ENCODE peak calls at places on chromosomes 6 and 20, in ten cellular contexts. W, M, J, P, I, K, G, T, C and V are unnamed samples.
A peak's percentile ranks its signal among the peaks of the same experiment; 100 is the strongest.

GRCh38 chr6:18293192-18293904 is 29.0 kb upstream of the DEK start:
- DNase-seq in W (no peak), M (no peak), J (no peak), P (no peak), I (no peak), K (no peak), G (peak; percentile 42), T (no peak), C (no peak), V (peak; percentile 37)

GRCh38 chr6:37668251-37668650 is 29.4 kb downstream of the MDGA1 start:
- DNase-seq in W (no peak), M (no peak), J (no peak), P (no peak), I (no peak), K (no peak), G (no peak), T (no peak), C (no peak), V (peak; percentile 25)

GRCh38 chr20:24544371-24544770 is 74.9 kb downstream of the SYNDIG1 start:
- DNase-seq in W (no peak), M (no peak), J (no peak), P (no peak), I (no peak), K (no peak), G (no peak), T (no peak), C (no peak), V (no peak)

GRCh38 chr20:21505810-21506530 is 7.9 kb downstream of the NKX2-2 start:
- DNase-seq in W (no peak), M (no peak), J (peak; percentile 13), P (peak; percentile 69), I (no peak), K (no peak), G (no peak), T (peak; percentile 6), C (no peak), V (peak; percentile 80)

GRCh38 chr6:5681480-5681879 is 325.2 kb downstream of the NRN1 start:
- DNase-seq in W (no peak), M (no peak), J (no peak), P (no peak), I (no peak), K (no peak), G (no peak), T (no peak), C (no peak), V (no peak)

GRCh38 chr6:41756354-41756753 is 9.2 kb upstream of the PGC start:
- DNase-seq in W (no peak), M (no peak), J (no peak), P (no peak), I (no peak), K (no peak), G (no peak), T (no peak), C (no peak), V (no peak)

GRCh38 chr6:66605971-66606370 is 898.9 kb upstream of the EYS start:
- DNase-seq in W (no peak), M (no peak), J (no peak), P (no peak), I (no peak), K (no peak), G (peak; percentile 36), T (no peak), C (no peak), V (no peak)

GRCh38 chr6:11366183-11366933 is 133.9 kb upstream of the NEDD9 start:
- DNase-seq in W (no peak), M (no peak), J (no peak), P (no peak), I (no peak), K (no peak), G (no peak), T (no peak), C (no peak), V (no peak)

GRCh38 chr20:17806739-17807441 is 107.1 kb downstream of the BANF2 start:
- DNase-seq in W (no peak), M (peak; percentile 51), J (no peak), P (peak; percentile 64), I (no peak), K (peak; percentile 86), G (peak; percentile 75), T (no peak), C (no peak), V (no peak)

GRCh38 chr20:846894-847278 is 13.4 kb downstream of the FAM110A start:
- DNase-seq in W (no peak), M (no peak), J (no peak), P (no peak), I (no peak), K (no peak), G (no peak), T (no peak), C (no peak), V (no peak)

GRCh38 chr6:112223070-112223861 is 31.1 kb downstream of the LAMA4 start:
- DNase-seq in W (no peak), M (no peak), J (no peak), P (no peak), I (no peak), K (no peak), G (peak; percentile 88), T (no peak), C (no peak), V (no peak)

GRCh38 chr6:41963371-41963770 is 21.8 kb upstream of the CCND3 start:
- DNase-seq in W (no peak), M (no peak), J (no peak), P (no peak), I (no peak), K (peak; percentile 6), G (no peak), T (no peak), C (no peak), V (no peak)

GRCh38 chr6:67133973-67134372 is 1426.9 kb upstream of the EYS start:
- DNase-seq in W (no peak), M (no peak), J (no peak), P (no peak), I (no peak), K (no peak), G (no peak), T (no peak), C (no peak), V (no peak)

GRCh38 chr6:113619077-113619476 is 238.1 kb upstream of the MARCKS start:
- DNase-seq in W (no peak), M (no peak), J (no peak), P (no peak), I (no peak), K (no peak), G (no peak), T (no peak), C (no peak), V (no peak)

GRCh38 chr6:144978208-144978607 is 693.1 kb downstream of the UTRN start:
- DNase-seq in W (no peak), M (no peak), J (no peak), P (no peak), I (no peak), K (no peak), G (no peak), T (no peak), C (no peak), V (no peak)

GRCh38 chr6:134609862-134610261 is 291.9 kb upstream of the SGK1 start:
- DNase-seq in W (no peak), M (no peak), J (no peak), P (no peak), I (no peak), K (no peak), G (no peak), T (no peak), C (no peak), V (no peak)

GRCh38 chr20:22566876-22567658 is 17.3 kb downstream of the FOXA2 start:
- DNase-seq in W (no peak), M (no peak), J (no peak), P (no peak), I (no peak), K (no peak), G (no peak), T (no peak), C (no peak), V (no peak)

GRCh38 chr6:75808507-75808906 is 59.5 kb downstream of the MYO6 start:
- DNase-seq in W (no peak), M (no peak), J (no peak), P (no peak), I (no peak), K (no peak), G (no peak), T (no peak), C (no peak), V (no peak)

GRCh38 chr6:130778946-130779657 is 48.1 kb upstream of the SMLR1 start:
- DNase-seq in W (no peak), M (no peak), J (no peak), P (no peak), I (no peak), K (no peak), G (peak; percentile 65), T (no peak), C (no peak), V (no peak)

GRCh38 chr6:125787791-125788190 is 3.0 kb upstream of the NCOA7 start:
- DNase-seq in W (no peak), M (no peak), J (peak; percentile 10), P (no peak), I (no peak), K (no peak), G (peak; percentile 27), T (no peak), C (no peak), V (peak; percentile 25)

GRCh38 chr6:431504-431903 is 40.0 kb downstream of the IRF4 start:
- DNase-seq in W (no peak), M (no peak), J (no peak), P (no peak), I (no peak), K (no peak), G (no peak), T (no peak), C (no peak), V (no peak)

GRCh38 chr6:169997930-169998218 is 246.5 kb downstream of the ERMARD start:
- DNase-seq in W (no peak), M (no peak), J (no peak), P (no peak), I (no peak), K (no peak), G (no peak), T (no peak), C (no peak), V (no peak)

GRCh38 chr6:119463081-119463626 is 113.6 kb upstream of the MAN1A1 start:
- DNase-seq in W (no peak), M (no peak), J (no peak), P (no peak), I (no peak), K (no peak), G (no peak), T (no peak), C (no peak), V (no peak)

GRCh38 chr6:156250593-156250992 is 526.6 kb upstream of the ARID1B start:
- DNase-seq in W (no peak), M (no peak), J (no peak), P (no peak), I (no peak), K (no peak), G (no peak), T (no peak), C (no peak), V (no peak)

GRCh38 chr20:45415822-45416637 is at the start of gene PIGT:
- DNase-seq in W (no peak), M (peak; percentile 93), J (peak; percentile 91), P (peak; percentile 83), I (peak; percentile 66), K (peak; percentile 89), G (peak; percentile 82), T (peak; percentile 61), C (peak; percentile 59), V (peak; percentile 81)

GRCh38 chr20:42483694-42484303 is 705.9 kb downstream of the PTPRT start:
- DNase-seq in W (no peak), M (no peak), J (peak; percentile 63), P (no peak), I (no peak), K (no peak), G (no peak), T (no peak), C (no peak), V (no peak)

GRCh38 chr6:107550906-107551305 is 61.0 kb downstream of the SOBP start:
- DNase-seq in W (no peak), M (no peak), J (no peak), P (no peak), I (no peak), K (no peak), G (no peak), T (no peak), C (no peak), V (no peak)

GRCh38 chr6:119333707-119334295 is 15.8 kb downstream of the MAN1A1 start:
- DNase-seq in W (no peak), M (no peak), J (no peak), P (no peak), I (no peak), K (no peak), G (no peak), T (no peak), C (no peak), V (no peak)